ENCODE peak calls at places on chromosomes 12 and 14, in seven cellular contexts. X, C, I, V, E, N and L are unnamed samples.

GRCh38 chr12:72236071-72236705 is 36.0 kb upstream of the TRHDE start:
- DNase-seq in X (no peak), C (no peak), I (no peak), V (no peak), E (no peak), N (no peak), L (no peak)

GRCh38 chr12:31742891-31743290 is 14.1 kb upstream of the AMN1 start:
- DNase-seq in X (peak), C (peak), I (no peak), V (no peak), E (no peak), N (no peak), L (no peak)

GRCh38 chr14:63512861-63513260 is 30.3 kb downstream of the PPP2R5E start:
- DNase-seq in X (peak), C (no peak), I (no peak), V (no peak), E (no peak), N (no peak), L (no peak)

GRCh38 chr12:65827827-65828231 is 3.5 kb downstream of the HMGA2 start:
- DNase-seq in X (no peak), C (no peak), I (no peak), V (no peak), E (no peak), N (no peak), L (no peak)

GRCh38 chr14:61247935-61248334 is 33.2 kb downstream of the TMEM30B start:
- DNase-seq in X (no peak), C (no peak), I (no peak), V (no peak), E (no peak), N (no peak), L (no peak)

GRCh38 chr12:17361224-17361623 is 728.8 kb downstream of the RERGL start:
- DNase-seq in X (no peak), C (no peak), I (no peak), V (no peak), E (no peak), N (no peak), L (no peak)

GRCh38 chr12:46990211-46990610 is 89.2 kb upstream of the PCED1B start:
- DNase-seq in X (no peak), C (no peak), I (no peak), V (no peak), E (no peak), N (no peak), L (no peak)

GRCh38 chr12:46265734-46266133 is 3.1 kb downstream of the SLC38A1 start:
- DNase-seq in X (no peak), C (no peak), I (no peak), V (no peak), E (no peak), N (no peak), L (no peak)

GRCh38 chr12:107929436-107929835 is 154.9 kb downstream of the ASCL4 start:
- DNase-seq in X (no peak), C (no peak), I (no peak), V (no peak), E (peak), N (no peak), L (no peak)

GRCh38 chr14:58663494-58664111 is 25.8 kb downstream of the DACT1 start:
- DNase-seq in X (no peak), C (no peak), I (peak), V (no peak), E (no peak), N (no peak), L (no peak)

GRCh38 chr14:27712364-27712763 is 1054.2 kb upstream of the FOXG1 start:
- DNase-seq in X (no peak), C (no peak), I (no peak), V (no peak), E (no peak), N (no peak), L (no peak)

GRCh38 chr12:29264424-29264823 is 115.3 kb downstream of the FAR2 start:
- DNase-seq in X (no peak), C (no peak), I (no peak), V (no peak), E (no peak), N (no peak), L (no peak)

GRCh38 chr12:51118706-51119105 is 35.3 kb upstream of the CSRNP2 start:
- DNase-seq in X (no peak), C (no peak), I (no peak), V (no peak), E (no peak), N (no peak), L (no peak)

GRCh38 chr14:93115920-93116675 is at the start of gene ITPK1:
- DNase-seq in X (peak), C (peak), I (no peak), V (peak), E (peak), N (peak), L (peak)